ENCODE peak calls at places on chromosomes 1 and 21, in six cellular contexts. K is right lobe of liver, B is psoas muscle, S is astrocyte of the cerebellum, T is fibroblast of mammary gland, C is choroid plexus epithelial cell. D is an unnamed sample.

GRCh38 chr1:185400057-185400456 is 83.0 kb upstream of the IVNS1ABP start:
- DNase-seq in T (peak), K (no peak), C (peak), S (peak), B (no peak), D (peak)

GRCh38 chr1:17903386-17903785 is 148.3 kb downstream of the ACTL8 start:
- DNase-seq in B (no peak), C (no peak), S (no peak), K (no peak), T (no peak), D (no peak)

GRCh38 chr1:168893359-168893791 is 164.4 kb upstream of the DPT start:
- DNase-seq in K (no peak), B (peak), C (no peak), T (peak), S (no peak), D (no peak)

GRCh38 chr1:55214214-55214902 is 806 bp downstream of the USP24 start:
- DNase-seq in T (no peak), K (peak), B (peak), S (no peak), C (no peak), D (no peak)

GRCh38 chr1:240635466-240636256 is 23.7 kb upstream of the GREM2 start:
- DNase-seq in T (no peak), B (no peak), C (no peak), S (no peak), K (no peak), D (no peak)

GRCh38 chr21:34715518-34715917 is 46.7 kb downstream of the CLIC6 start:
- DNase-seq in T (no peak), S (no peak), K (no peak), B (no peak), C (no peak), D (no peak)

GRCh38 chr1:208083016-208083714 is 161.0 kb downstream of the PLXNA2 start:
- DNase-seq in T (no peak), B (no peak), K (no peak), C (no peak), S (no peak), D (no peak)

GRCh38 chr1:74650561-74650960 is 23.0 kb downstream of the ERICH3 start:
- DNase-seq in S (peak), T (peak), K (no peak), C (peak), B (no peak), D (peak)

GRCh38 chr1:194281372-194281771 is 1095.0 kb upstream of the B3GALT2 start:
- DNase-seq in T (no peak), K (no peak), C (no peak), S (no peak), B (no peak), D (no peak)

GRCh38 chr1:79129914-79130313 is 123.4 kb upstream of the ADGRL4 start:
- DNase-seq in S (no peak), B (no peak), T (no peak), C (no peak), K (no peak), D (no peak)

GRCh38 chr21:20308586-20308985 is 689.6 kb upstream of the NCAM2 start:
- DNase-seq in C (no peak), T (no peak), B (no peak), K (no peak), S (no peak), D (no peak)

GRCh38 chr21:25283720-25284119 is 323.6 kb downstream of the MRPL39 start:
- DNase-seq in T (peak), C (peak), K (no peak), B (no peak), S (no peak), D (peak)

GRCh38 chr1:208161005-208161404 is 83.2 kb downstream of the PLXNA2 start:
- DNase-seq in C (no peak), T (no peak), K (no peak), S (no peak), B (no peak), D (no peak)

GRCh38 chr21:41164981-41165650 is 2.8 kb upstream of the BACE2 start:
- DNase-seq in B (peak), S (no peak), K (no peak), C (no peak), T (peak), D (no peak)

GRCh38 chr1:9573723-9574122 is 15.0 kb upstream of the TMEM201 start:
- DNase-seq in T (peak), S (no peak), C (peak), B (no peak), K (no peak), D (peak)

GRCh38 chr1:11654571-11655262 is at the start of gene FBXO44:
- DNase-seq in B (peak), C (no peak), S (no peak), K (peak), T (no peak), D (no peak)

GRCh38 chr1:248849637-248850036 is 9.2 kb downstream of the ZNF692 start:
- DNase-seq in S (no peak), C (no peak), K (no peak), B (no peak), T (no peak), D (no peak)

GRCh38 chr1:35305383-35305782 is 36.9 kb downstream of the ZMYM4 start:
- DNase-seq in T (no peak), S (no peak), C (no peak), K (no peak), B (no peak), D (no peak)

GRCh38 chr1:246722720-246723119 is 1.5 kb upstream of the SCCPDH start:
- DNase-seq in C (no peak), T (no peak), S (no peak), K (no peak), B (no peak), D (no peak)

GRCh38 chr1:201982923-201983805 is 716 bp downstream of the RNPEP start:
- DNase-seq in B (peak), K (peak), C (peak), S (peak), T (peak), D (peak)

GRCh38 chr1:154837679-154838171 is 32.4 kb downstream of the KCNN3 start:
- DNase-seq in T (no peak), B (peak), C (no peak), S (no peak), K (no peak), D (no peak)

GRCh38 chr1:91133240-91133639 is 111.4 kb upstream of the ZNF644 start:
- DNase-seq in S (no peak), K (no peak), B (no peak), T (no peak), C (no peak), D (no peak)

GRCh38 chr1:101262601-101263348 is 26.0 kb downstream of the S1PR1 start:
- DNase-seq in K (no peak), B (no peak), C (peak), T (no peak), S (no peak), D (no peak)

GRCh38 chr1:185825556-185825955 is 91.4 kb downstream of the HMCN1 start:
- DNase-seq in K (no peak), T (peak), S (peak), B (no peak), C (peak), D (peak)

GRCh38 chr1:114033961-114034360 is 54.7 kb downstream of the OLFML3 start:
- DNase-seq in T (no peak), S (no peak), B (no peak), K (no peak), C (no peak), D (no peak)
- H3K4me3 ChIP-seq in T (no peak), S (no peak), B (no peak), K (no peak), C (no peak), D (no peak)

GRCh38 chr1:159892944-159893343 is 7.0 kb downstream of the CFAP45 start:
- DNase-seq in K (no peak), S (no peak), T (no peak), C (no peak), B (no peak), D (no peak)
- TF ChIP-seq CTCF in K (peak), S (no peak), T (no peak), C (no peak), B (no peak), D (no peak)

DNA sequence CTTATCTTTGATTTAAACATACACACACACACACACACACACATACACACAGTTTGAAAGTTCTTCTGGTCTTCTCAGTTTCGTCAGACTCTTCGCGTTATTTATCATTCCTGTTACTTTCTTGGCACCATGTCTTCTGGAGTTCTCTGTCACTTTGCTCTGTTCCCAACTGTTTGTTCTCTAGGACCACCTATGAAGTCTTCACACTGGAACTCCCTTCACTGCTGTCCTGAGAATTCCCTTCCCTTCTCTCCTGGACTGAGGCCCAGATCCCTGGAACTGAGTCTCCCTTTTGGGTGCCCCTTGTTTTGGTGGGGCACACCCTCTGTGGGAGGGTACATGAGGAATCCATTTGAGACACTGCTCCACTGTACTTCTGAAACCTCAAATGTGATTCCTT is 30.5 kb downstream of the ALG14 start:
- DNase-seq in S (no peak), B (peak), C (peak), K (no peak), T (peak), D (no peak)
- H3K4me3 ChIP-seq in S (no peak), B (no peak), C (no peak), K (no peak), T (no peak), D (no peak)

GRCh38 chr1:218165687-218166088 is 119.4 kb upstream of the RRP15 start:
- DNase-seq in K (no peak), T (no peak), B (no peak), S (no peak), C (peak), D (peak)

DNA sequence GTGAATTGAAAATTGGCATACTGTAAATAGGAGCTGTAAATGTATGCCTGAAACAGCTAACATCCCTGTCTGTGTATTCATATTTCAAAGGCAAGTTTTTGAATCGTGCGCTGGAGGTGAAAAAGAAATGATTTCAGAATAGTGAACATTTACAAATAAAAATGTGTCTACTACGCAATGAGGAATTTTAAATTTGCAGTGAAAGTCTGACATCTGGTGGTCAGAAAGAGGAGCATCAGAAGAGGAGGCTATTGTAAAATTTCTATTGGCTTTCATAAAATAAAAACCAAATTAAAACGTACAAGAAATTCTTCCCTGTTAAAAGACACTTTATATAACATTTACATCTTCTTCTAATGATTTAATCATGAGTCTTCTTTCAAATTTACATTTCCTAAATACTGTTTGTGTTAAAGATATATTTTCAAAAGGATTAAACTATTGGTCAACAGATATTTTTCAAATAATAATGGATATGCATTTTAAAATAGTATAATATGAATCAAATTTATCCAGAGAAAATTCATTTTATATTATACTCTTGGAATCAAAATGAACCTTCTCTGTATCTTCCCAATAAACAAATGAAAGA is 113.7 kb upstream of the RRP15 start:
- DNase-seq in S (peak), B (no peak), C (peak), K (no peak), T (peak), D (peak)
- TF ChIP-seq CTCF in S (peak), B (peak), C (peak), K (peak), T (peak), D (peak)

GRCh38 chr1:117188268-117189108 is 22.2 kb downstream of the VTCN1 start:
- DNase-seq in K (no peak), S (no peak), C (no peak), T (peak), B (no peak), D (no peak)
- H3K4me3 ChIP-seq in K (no peak), S (no peak), C (no peak), T (no peak), B (no peak), D (no peak)

GRCh38 chr1:40783001-40783905 is at the start of gene KCNQ4:
- DNase-seq in B (peak), S (no peak), K (peak), C (no peak), T (no peak), D (no peak)
- TF ChIP-seq CTCF in B (no peak), S (no peak), K (no peak), C (no peak), T (no peak), D (no peak)

DNA sequence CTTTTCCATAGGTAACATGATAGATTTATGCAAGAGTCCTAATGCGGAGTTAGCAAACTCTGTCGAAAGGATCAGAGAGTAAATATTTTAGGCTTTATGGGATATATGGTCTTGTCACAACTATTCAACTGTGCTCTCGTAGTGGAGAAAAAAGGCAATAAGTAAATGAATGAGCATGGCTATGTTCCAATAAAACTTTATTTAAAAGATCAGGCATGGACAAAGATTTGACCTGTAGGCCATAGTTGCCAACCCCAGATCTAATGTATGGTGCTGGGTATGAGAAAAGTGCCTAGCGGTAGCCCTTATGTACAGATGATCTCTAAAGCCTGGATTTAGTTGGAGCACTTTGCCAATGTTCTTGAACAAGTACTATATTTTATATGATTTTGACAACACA is 498.8 kb upstream of the C1orf87 start:
- DNase-seq in T (no peak), K (no peak), S (no peak), C (no peak), B (no peak), D (no peak)
- H3K4me3 ChIP-seq in T (no peak), K (no peak), S (no peak), C (no peak), B (no peak), D (no peak)

GRCh38 chr1:43358121-43358745 is 548 bp upstream of the CDC20 start:
- DNase-seq in T (peak), K (no peak), S (no peak), C (peak), B (no peak), D (peak)
- TF ChIP-seq CTCF in T (peak), K (peak), S (peak), C (peak), B (peak), D (peak)

DNA sequence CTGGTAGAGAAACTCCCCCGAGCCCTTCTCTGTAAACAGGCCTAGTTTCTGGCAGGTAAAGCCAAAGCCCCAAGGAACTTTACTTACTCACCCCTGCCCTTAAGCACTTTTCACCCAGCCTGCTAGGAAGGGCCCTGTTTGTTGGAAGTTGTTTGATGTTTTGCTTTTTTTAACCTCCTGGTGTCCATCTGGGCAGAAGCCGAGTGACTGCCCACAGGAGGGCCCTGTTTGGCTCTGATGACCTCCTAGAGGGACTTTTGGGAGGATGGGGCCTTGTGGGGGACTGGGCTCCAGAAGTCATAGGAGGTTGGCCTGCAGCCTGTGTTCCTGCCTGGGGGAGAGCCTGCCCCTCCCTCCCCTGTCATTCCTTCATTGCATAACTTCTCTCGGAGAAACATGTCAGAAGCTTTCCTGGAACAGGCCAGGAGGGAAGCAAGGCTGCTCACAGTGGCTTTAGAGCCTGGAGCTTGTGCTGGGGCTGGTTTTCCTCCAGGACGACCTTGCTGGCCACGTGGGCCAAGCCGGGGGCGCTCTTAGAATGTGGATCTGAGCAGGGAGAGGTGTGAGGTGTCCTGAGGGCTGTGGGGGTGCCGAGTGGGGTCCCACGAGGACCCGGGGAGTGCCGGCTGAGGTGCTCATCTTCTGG is 33.9 kb downstream of the COQ8A start:
- DNase-seq in B (peak), C (peak), K (no peak), T (peak), S (no peak), D (peak)
- H3K4me3 ChIP-seq in B (peak), C (no peak), K (no peak), T (no peak), S (no peak), D (no peak)

GRCh38 chr1:61518670-61519400 is 206.1 kb downstream of the TM2D1 start:
- DNase-seq in S (no peak), B (no peak), T (peak), C (peak), K (no peak), D (no peak)
- TF ChIP-seq CTCF in S (no peak), B (no peak), T (peak), C (peak), K (no peak), D (no peak)

D was measured in astrocyte of the spinal cord.